ENCODE peak calls at places on chromosomes 1 and 21, in four cellular contexts. S, P, K and N are unnamed samples.

GRCh38 chr1:35888255-35888654 is 5.2 kb downstream of the AGO1 start:
- DNase-seq in S (no peak), K (no peak), P (no peak), N (no peak)

GRCh38 chr1:151579436-151580225 is 32.2 kb upstream of the SNX27 start:
- DNase-seq in S (no peak), P (peak; percentile 23), K (peak; percentile 78), N (no peak)

GRCh38 chr1:179178135-179178630 is 51.3 kb downstream of the ABL2 start:
- DNase-seq in K (no peak), S (no peak), P (no peak), N (no peak)

GRCh38 chr1:226790545-226791181 is 51.6 kb upstream of the ITPKB start:
- DNase-seq in S (no peak), P (no peak), K (no peak), N (no peak)

GRCh38 chr1:178019622-178020021 is 49.8 kb upstream of the SEC16B start:
- DNase-seq in S (no peak), K (peak; percentile 28), P (no peak), N (no peak)

GRCh38 chr21:39661121-39661520 is 48.4 kb downstream of the B3GALT5 start:
- DNase-seq in S (no peak), P (no peak), K (no peak), N (no peak)

GRCh38 chr1:208127791-208128408 is 116.3 kb downstream of the PLXNA2 start:
- DNase-seq in P (no peak), S (no peak), K (no peak), N (no peak)

GRCh38 chr1:225917536-225917935 is 6.5 kb downstream of the PYCR2 start:
- DNase-seq in K (peak; percentile 95), S (no peak), P (no peak), N (no peak)

GRCh38 chr1:69915347-69915746 is 290.0 kb downstream of the LRRC40 start:
- DNase-seq in P (peak; percentile 71), S (no peak), K (no peak), N (no peak)

GRCh38 chr1:113373644-113374043 is 16.7 kb upstream of the MAGI3 start:
- DNase-seq in S (no peak), K (no peak), P (no peak), N (no peak)

GRCh38 chr1:201085902-201086735 is 26.1 kb downstream of the CACNA1S start:
- DNase-seq in K (peak; percentile 34), S (peak; percentile 93), P (peak; percentile 62), N (peak; percentile 21)

GRCh38 chr1:244955661-244956060 is 91.3 kb upstream of the HNRNPU start:
- DNase-seq in K (no peak), P (no peak), S (no peak), N (peak; percentile 24)

GRCh38 chr1:18047122-18047521 is 60.5 kb upstream of the IGSF21 start:
- DNase-seq in P (no peak), S (no peak), K (no peak), N (no peak)

GRCh38 chr1:112431038-112431437 is 35.0 kb downstream of the CTTNBP2NL start:
- DNase-seq in K (no peak), S (no peak), P (no peak), N (no peak)

GRCh38 chr1:33332357-33332789 is 11.5 kb upstream of the A3GALT2 start:
- DNase-seq in P (peak; percentile 87), K (no peak), S (no peak), N (no peak)

GRCh38 chr1:111476761-111477309 is 3.1 kb downstream of the C1orf162 start:
- DNase-seq in K (no peak), P (no peak), S (no peak), N (no peak)

GRCh38 chr1:94579876-94580294 is 38.3 kb upstream of the F3 start:
- DNase-seq in S (peak; percentile 55), K (peak; percentile 93), P (peak; percentile 87), N (peak; percentile 47)

GRCh38 chr1:228935855-228936727 is 200.8 kb downstream of the RHOU start:
- DNase-seq in S (no peak), P (no peak), K (no peak), N (no peak)

GRCh38 chr1:33182896-33183295 is 1.1 kb upstream of the TRIM62 start:
- DNase-seq in S (no peak), K (no peak), P (no peak), N (no peak)

GRCh38 chr1:197841828-197842573 is 60.4 kb upstream of the C1orf53 start:
- DNase-seq in K (no peak), P (peak; percentile 6), S (no peak), N (no peak)

GRCh38 chr1:167196185-167196584 is 24.5 kb upstream of the POU2F1 start:
- DNase-seq in P (peak; percentile 34), S (no peak), K (peak; percentile 53), N (no peak)

GRCh38 chr21:20443558-20444155 is 554.6 kb upstream of the NCAM2 start:
- DNase-seq in S (no peak), P (no peak), K (no peak), N (peak; percentile 6)

GRCh38 chr1:193142409-193142808 is 20.6 kb downstream of the CDC73 start:
- DNase-seq in K (no peak), P (no peak), S (no peak), N (no peak)

GRCh38 chr1:162661336-162661735 is 29.1 kb downstream of the DDR2 start:
- DNase-seq in P (no peak), S (no peak), K (no peak), N (no peak)

GRCh38 chr1:156805766-156806511 is 10.7 kb downstream of the SH2D2A start:
- DNase-seq in S (no peak), P (peak; percentile 85), K (peak; percentile 27), N (no peak)

GRCh38 chr1:22383526-22384291 is 67.9 kb upstream of the ZBTB40 start:
- DNase-seq in P (no peak), K (no peak), S (peak; percentile 43), N (no peak)

GRCh38 chr1:179866616-179867015 is 11.0 kb downstream of the TOR1AIP2 start:
- DNase-seq in S (no peak), P (no peak), K (no peak), N (no peak)

GRCh38 chr1:39625462-39626273 is 13.8 kb downstream of the HEYL start:
- DNase-seq in P (peak; percentile 97), S (no peak), K (no peak), N (no peak)

GRCh38 chr1:51926171-51926812 is 47.8 kb upstream of the NRDC start:
- DNase-seq in S (no peak), P (peak; percentile 61), K (peak; percentile 35), N (no peak)

GRCh38 chr21:34933609-34934345 is 115.3 kb downstream of the RUNX1 start:
- DNase-seq in K (no peak), P (no peak), S (no peak), N (no peak)

GRCh38 chr1:184596950-184597651 is 157.6 kb downstream of the EDEM3 start:
- DNase-seq in S (no peak), K (no peak), P (no peak), N (no peak)

GRCh38 chr1:50570064-50570463 is 146.8 kb upstream of the DMRTA2 start:
- DNase-seq in K (no peak), P (no peak), S (no peak), N (peak; percentile 65)

GRCh38 chr1:54294846-54295245 is 94.9 kb downstream of the MRPL37 start:
- DNase-seq in S (no peak), P (no peak), K (no peak), N (no peak)
- H3K4me1 ChIP-seq in S (peaks cover 7% of the 10 kb centered on the region), P (peaks cover 35% of the 10 kb centered on the region), K (peaks cover 11% of the 10 kb centered on the region), N (no peaks in the 10 kb centered on the region)

DNA sequence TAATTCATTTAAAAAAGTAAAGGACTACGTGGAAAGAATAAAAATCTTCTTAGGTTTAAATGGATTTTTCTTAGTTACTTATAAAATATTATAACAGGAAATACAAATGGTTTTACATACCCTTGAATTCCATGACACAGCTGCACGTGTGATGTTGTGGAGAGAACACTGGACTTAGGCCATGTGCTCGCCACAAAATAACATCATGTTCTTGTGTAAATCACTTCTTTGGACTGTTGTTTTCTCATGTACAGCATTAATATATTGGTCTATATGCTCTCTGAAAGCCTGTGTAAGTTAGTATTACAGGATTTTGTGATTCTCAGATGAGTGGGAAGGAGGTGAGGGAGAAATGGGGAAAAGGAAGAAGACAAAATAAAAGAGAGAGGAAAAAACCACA is 228.2 kb downstream of the DNM3 start:
- DNase-seq in P (peak; percentile 59), K (no peak), S (no peak), N (no peak)
- H3K4me1 ChIP-seq in P (no peaks in the 10 kb centered on the region), K (peaks cover 10% of the 10 kb centered on the region), S (no peaks in the 10 kb centered on the region), N (no peaks in the 10 kb centered on the region)

GRCh38 chr1:31010081-31010989 is 55.2 kb downstream of the PUM1 start:
- DNase-seq in P (no peak), K (peak; percentile 70), S (no peak), N (no peak)
- H3K4me1 ChIP-seq in P (peaks cover 38% of the 10 kb centered on the region), K (peaks cover 82% of the 10 kb centered on the region), S (peaks cover 61% of the 10 kb centered on the region), N (peaks cover 31% of the 10 kb centered on the region)

DNA sequence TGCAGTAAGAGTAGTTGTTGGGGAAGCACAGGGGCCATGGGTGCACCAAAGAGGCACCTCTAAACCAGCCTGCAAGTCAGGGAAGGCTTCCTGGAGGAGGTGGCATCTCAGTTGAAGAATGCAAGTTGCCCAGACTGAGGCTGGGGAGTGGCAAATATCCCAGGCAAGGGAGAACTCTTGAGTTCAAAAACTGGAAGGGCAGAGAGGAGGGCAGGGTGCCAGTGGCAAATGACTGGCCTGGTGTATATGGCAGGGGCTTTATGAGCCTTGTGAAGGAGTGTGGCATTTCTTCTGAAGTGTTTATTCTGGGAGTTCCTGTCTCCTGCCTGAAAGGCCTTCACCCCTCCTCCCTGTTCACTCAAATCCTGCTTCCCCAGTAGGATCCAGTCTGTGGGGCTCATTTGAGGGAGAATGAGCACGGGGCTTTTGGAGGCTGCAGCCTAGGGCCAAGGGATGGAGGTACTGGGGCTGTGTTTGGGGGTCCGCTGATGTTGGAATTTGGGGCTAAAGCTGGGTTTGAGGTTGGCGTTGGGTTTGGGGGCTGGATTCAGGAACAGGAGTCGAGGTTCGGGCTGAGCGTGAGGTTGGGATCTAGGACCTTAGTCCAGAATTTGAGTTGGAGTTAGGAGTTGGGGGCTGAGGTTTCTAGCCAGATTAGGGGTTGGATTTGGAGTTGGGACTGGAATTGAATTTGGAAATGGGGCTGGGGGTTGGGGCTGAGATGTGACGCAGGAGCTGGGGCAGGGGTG is at the start of gene TMEM125:
- DNase-seq in P (no peak), K (no peak), S (no peak), N (no peak)
- H3K4me1 ChIP-seq in P (peaks cover 10% of the 10 kb centered on the region), K (peaks cover 17% of the 10 kb centered on the region), S (no peaks in the 10 kb centered on the region), N (no peaks in the 10 kb centered on the region)

GRCh38 chr1:42765832-42766722 is 751 bp downstream of the P3H1 start:
- DNase-seq in P (peak; percentile 87), K (peak; percentile 60), S (peak; percentile 48), N (peak; percentile 76)
- H3K4me1 ChIP-seq in P (peaks cover 17% of the 10 kb centered on the region), K (peaks cover 15% of the 10 kb centered on the region), S (peaks cover 16% of the 10 kb centered on the region), N (peaks cover 15% of the 10 kb centered on the region)

GRCh38 chr1:86706018-86706417 is 1.6 kb downstream of the SH3GLB1 start:
- DNase-seq in P (no peak), K (peak; percentile 5), S (no peak), N (peak; percentile 25)

GRCh38 chr1:86704972-86705632 is 726 bp downstream of the SH3GLB1 start:
- DNase-seq in P (peak; percentile 74), S (peak; percentile 19), K (peak; percentile 65), N (peak; percentile 64)

GRCh38 chr1:86705633-86705985 is 1.2 kb downstream of the SH3GLB1 start:
- DNase-seq in K (peak; percentile 5), S (no peak), P (peak; percentile 31), N (no peak)

GRCh38 chr1:86712088-86712860 is 7.9 kb downstream of the SH3GLB1 start:
- DNase-seq in S (no peak), K (no peak), P (no peak), N (no peak)

DNA sequence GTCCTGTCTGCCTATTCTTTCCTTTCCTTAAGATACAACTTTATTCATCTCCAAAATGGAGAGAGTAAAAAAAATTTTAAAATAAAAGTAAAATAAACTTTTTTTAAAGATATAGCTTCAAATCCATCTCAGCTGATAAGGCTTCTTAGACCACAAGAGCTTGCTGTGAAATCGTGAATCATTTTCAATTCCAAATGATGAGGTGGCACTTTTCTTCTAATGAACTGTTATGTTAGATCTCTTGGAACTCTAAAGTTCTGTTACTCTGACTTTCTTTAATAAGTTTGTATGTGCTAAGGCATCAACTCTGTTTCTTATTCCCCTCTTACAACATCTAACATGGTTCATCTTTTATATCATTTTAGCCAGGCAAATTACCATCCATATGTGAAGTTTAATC is 4.5 kb downstream of the SH3GLB1 start:
- DNase-seq in S (no peak), P (peak; percentile 45), K (no peak), N (no peak)
- H3K4me1 ChIP-seq in S (peaks cover 14% of the 10 kb centered on the region), P (peaks cover 53% of the 10 kb centered on the region), K (peaks cover 14% of the 10 kb centered on the region), N (peaks cover 11% of the 10 kb centered on the region)